ENCODE peak calls at places on chromosomes 13 and 19, in ten cellular contexts. Q is myocyte; K is activated T-helper 1 cell treated with anti-CD3 and anti-CD28 coated beads, Interleukin-2, amount 50 U/mL, for 16 hours; A is activated CD4-positive, alpha-beta T cell treated with anti-CD3 and anti-CD28 coated beads, Interleukin-2, amount 50 U/mL, for 1 hour; V is posterior cingulate gyrus; N is omental fat pad; J is hypothalamus; R is HAP-1; Y is right lobe of liver; E is naive thymus-derived CD8-positive, alpha-beta T cell. D is an unnamed sample.

GRCh38 chr13:107111248-107111647 is 543.3 kb upstream of the ARGLU1 start:
- DNase-seq in E (no peak), N (no peak), J (no peak), A (no peak), Q (no peak), R (no peak), Y (no peak), V (no peak), K (no peak), D (no peak)

GRCh38 chr13:26474286-26474685 is 83.2 kb upstream of the WASF3 start:
- DNase-seq in E (no peak), A (no peak), V (no peak), J (no peak), Q (no peak), R (no peak), N (no peak), Y (no peak), K (no peak), D (no peak)

GRCh38 chr19:33302974-33303790 is 848 bp upstream of the CEBPA start:
- DNase-seq in Q (peak), E (no peak), K (no peak), R (peak), J (no peak), A (no peak), V (no peak), N (no peak), Y (peak), D (peak)

GRCh38 chr19:648904-649733 is 9.4 kb downstream of the FGF22 start:
- DNase-seq in Q (no peak), J (no peak), V (no peak), K (no peak), A (no peak), N (no peak), R (no peak), Y (no peak), E (no peak), D (no peak)

GRCh38 chr13:25860862-25861261 is 191.0 kb downstream of the SHISA2 start:
- DNase-seq in E (no peak), R (no peak), A (no peak), J (no peak), Q (no peak), Y (no peak), V (no peak), N (no peak), K (no peak), D (no peak)

GRCh38 chr19:7272856-7273578 is 21.2 kb downstream of the INSR start:
- DNase-seq in V (no peak), K (no peak), E (no peak), R (no peak), Y (no peak), N (no peak), Q (no peak), J (no peak), A (no peak), D (no peak)

GRCh38 chr13:104382941-104383340 is 1316.7 kb upstream of the SLC10A2 start:
- DNase-seq in E (no peak), N (no peak), V (no peak), R (no peak), Q (no peak), K (no peak), A (no peak), J (no peak), Y (no peak), D (no peak)

GRCh38 chr19:12778020-12778904 is 2.9 kb upstream of the HOOK2 start:
- DNase-seq in Q (peak), Y (peak), R (peak), V (peak), K (no peak), E (peak), J (peak), N (no peak), A (peak), D (no peak)

GRCh38 chr13:110942248-110942981 is 27.5 kb upstream of the ANKRD10 start:
- DNase-seq in R (no peak), E (no peak), Q (peak), A (no peak), J (no peak), N (no peak), K (no peak), Y (no peak), V (no peak), D (no peak)

GRCh38 chr19:14472202-14472961 is 2.8 kb downstream of the PTGER1 start:
- DNase-seq in E (peak), Y (no peak), Q (peak), J (peak), R (peak), N (peak), K (peak), A (peak), V (peak), D (no peak)